ENCODE peak calls at places on chromosomes 5 and 9, in five cellular contexts. C is PC-9, R is Kasumi-1, S is HFFc6, L is NCI-H2081. I is an unnamed sample.

GRCh38 chr9:81317223-81317622 is 372.1 kb downstream of the TLE1 start:
- DNase-seq in C (no peak), L (no peak), S (no peak), R (no peak), I (no peak)

GRCh38 chr9:91245432-91246313 is 116.0 kb downstream of the AUH start:
- DNase-seq in S (no peak), C (peak), R (no peak), L (peak), I (no peak)

GRCh38 chr5:2586016-2586715 is 165.3 kb downstream of the IRX2 start:
- DNase-seq in L (no peak), C (no peak), R (no peak), S (no peak), I (no peak)

GRCh38 chr9:137054932-137055384 is 1.1 kb upstream of the ENTPD2 start:
- DNase-seq in S (no peak), R (no peak), L (no peak), C (no peak), I (no peak)

GRCh38 chr5:126801992-126802294 is 25.0 kb downstream of the LMNB1 start:
- DNase-seq in R (peak), S (peak), C (no peak), L (no peak), I (no peak)

GRCh38 chr5:138955013-138955660 is 80.0 kb upstream of the LRRTM2 start:
- DNase-seq in S (no peak), L (peak), C (no peak), R (no peak), I (no peak)

GRCh38 chr5:75242067-75242466 is 5.4 kb upstream of the ANKRD31 start:
- DNase-seq in L (no peak), R (no peak), C (no peak), S (no peak), I (no peak)

GRCh38 chr9:73536403-73536802 is 384.7 kb downstream of the ANXA1 start:
- DNase-seq in R (no peak), S (no peak), L (no peak), C (no peak), I (no peak)

GRCh38 chr5:78758169-78758839 is 109.7 kb upstream of the LHFPL2 start:
- DNase-seq in S (no peak), R (no peak), C (no peak), L (no peak), I (no peak)

GRCh38 chr5:167699434-167699833 is 592.0 kb upstream of the WWC1 start:
- DNase-seq in L (no peak), R (no peak), C (peak), S (peak), I (peak)

GRCh38 chr9:94759937-94760336 is 33.4 kb downstream of the AOPEP start:
- DNase-seq in R (no peak), L (no peak), C (no peak), S (no peak), I (no peak)

GRCh38 chr5:118918232-118918631 is 70.1 kb downstream of the DTWD2 start:
- DNase-seq in C (no peak), R (no peak), S (no peak), L (no peak), I (no peak)

GRCh38 chr5:8908055-8908683 is 637.7 kb downstream of the SEMA5A start:
- DNase-seq in R (peak), S (peak), C (peak), L (no peak), I (no peak)

GRCh38 chr5:33997331-33997983 is 10.4 kb downstream of the AMACR start:
- DNase-seq in S (peak), L (peak), C (peak), R (peak), I (no peak)

GRCh38 chr9:112752334-112753110 is 2.0 kb downstream of the SNX30 start:
- DNase-seq in R (no peak), S (no peak), C (no peak), L (no peak), I (no peak)

GRCh38 chr5:126348855-126349635 is 74.2 kb upstream of the GRAMD2B start:
- DNase-seq in L (no peak), S (no peak), C (no peak), R (no peak), I (no peak)

GRCh38 chr5:140312067-140312790 is 9.3 kb upstream of the PFDN1 start:
- DNase-seq in L (no peak), S (peak), C (peak), R (peak), I (peak)

GRCh38 chr9:110214090-110214489 is 6.1 kb upstream of the C9orf152 start:
- DNase-seq in S (no peak), R (no peak), L (no peak), C (no peak), I (no peak)

GRCh38 chr5:14895301-14895700 is 23.7 kb upstream of the ANKH start:
- DNase-seq in C (no peak), S (no peak), R (no peak), L (no peak), I (no peak)

GRCh38 chr9:22913518-22913917 is 466.9 kb downstream of the DMRTA1 start:
- DNase-seq in R (no peak), C (no peak), L (no peak), S (no peak), I (no peak)

GRCh38 chr5:135337064-135337463 is 62.0 kb downstream of the MACROH2A1 start:
- DNase-seq in S (no peak), L (no peak), C (no peak), R (no peak), I (no peak)

GRCh38 chr9:136687721-136688223 is 515 bp upstream of the AGPAT2 start:
- DNase-seq in L (no peak), R (no peak), S (no peak), C (peak), I (no peak)

GRCh38 chr5:81579525-81579924 is 171.4 kb downstream of the SSBP2 start:
- DNase-seq in R (no peak), C (no peak), S (no peak), L (peak), I (no peak)

GRCh38 chr9:136351237-136351800 is 12.2 kb downstream of the DNLZ start:
- DNase-seq in S (no peak), R (no peak), L (no peak), C (no peak), I (no peak)

GRCh38 chr9:88808019-88808656 is 183.1 kb upstream of the S1PR3 start:
- DNase-seq in S (no peak), L (no peak), R (no peak), C (no peak), I (no peak)

I was measured in kidney epithelial cell.